ENCODE peak calls at places on chromosomes 11 and 22, in five cellular contexts. One of them, this sample, is unnamed.

GRCh38 chr11:134561348-134561720 is 149.3 kb upstream of the B3GAT1 start:
- DNase-seq in HFFc6: no peak
- DNase-seq in astrocyte of the cerebellum: no peak
- DNase-seq in nephron progenitor cell: no peak
- DNase-seq in uterus: no peak
- DNase-seq in this sample: peak

GRCh38 chr22:17407643-17408042 is 38.4 kb downstream of the CECR2 start:
- DNase-seq in astrocyte of the cerebellum: no peak
- DNase-seq in HFFc6: no peak
- DNase-seq in nephron progenitor cell: no peak
- DNase-seq in uterus: no peak
- DNase-seq in this sample: no peak

GRCh38 chr22:42805998-42806481 is 51.0 kb downstream of the ARFGAP3 start:
- DNase-seq in nephron progenitor cell: no peak
- DNase-seq in HFFc6: no peak
- DNase-seq in astrocyte of the cerebellum: no peak
- DNase-seq in uterus: no peak
- DNase-seq in this sample: no peak

GRCh38 chr11:46210133-46210636 is 67.3 kb upstream of the CREB3L1 start:
- DNase-seq in astrocyte of the cerebellum: no peak
- DNase-seq in HFFc6: peak
- DNase-seq in uterus: no peak
- DNase-seq in nephron progenitor cell: no peak
- DNase-seq in this sample: no peak

GRCh38 chr11:57288771-57289579 is 35.8 kb downstream of the TNKS1BP1 start:
- DNase-seq in nephron progenitor cell: peak
- DNase-seq in astrocyte of the cerebellum: peak
- DNase-seq in uterus: no peak
- DNase-seq in HFFc6: peak
- DNase-seq in this sample: peak

GRCh38 chr11:84289381-84289906 is 1003.3 kb upstream of the CCDC90B start:
- DNase-seq in nephron progenitor cell: no peak
- DNase-seq in astrocyte of the cerebellum: peak
- DNase-seq in uterus: no peak
- DNase-seq in HFFc6: no peak
- DNase-seq in this sample: no peak

GRCh38 chr11:65112551-65113360 is 1.1 kb downstream of the TM7SF2 start:
- DNase-seq in uterus: peak
- DNase-seq in astrocyte of the cerebellum: no peak
- DNase-seq in nephron progenitor cell: peak
- DNase-seq in HFFc6: no peak
- DNase-seq in this sample: peak

GRCh38 chr22:33492210-33492651 is 428.0 kb downstream of the LARGE1 start:
- DNase-seq in HFFc6: no peak
- DNase-seq in nephron progenitor cell: no peak
- DNase-seq in uterus: no peak
- DNase-seq in astrocyte of the cerebellum: no peak
- DNase-seq in this sample: no peak

GRCh38 chr11:95058622-95059021 is 8.1 kb upstream of the SRSF8 start:
- DNase-seq in HFFc6: peak
- DNase-seq in uterus: no peak
- DNase-seq in astrocyte of the cerebellum: no peak
- DNase-seq in nephron progenitor cell: no peak
- DNase-seq in this sample: no peak

GRCh38 chr11:45926536-45927331 is 4.3 kb downstream of the LARGE2 start:
- DNase-seq in uterus: peak
- DNase-seq in nephron progenitor cell: no peak
- DNase-seq in astrocyte of the cerebellum: no peak
- DNase-seq in HFFc6: no peak
- DNase-seq in this sample: no peak

GRCh38 chr11:130719516-130719915 is 196.8 kb downstream of the SNX19 start:
- DNase-seq in astrocyte of the cerebellum: peak
- DNase-seq in uterus: no peak
- DNase-seq in HFFc6: peak
- DNase-seq in nephron progenitor cell: no peak
- DNase-seq in this sample: no peak

GRCh38 chr11:35272391-35272821 is 133.4 kb downstream of the CD44 start:
- DNase-seq in astrocyte of the cerebellum: no peak
- DNase-seq in uterus: no peak
- DNase-seq in nephron progenitor cell: no peak
- DNase-seq in HFFc6: no peak
- DNase-seq in this sample: no peak

GRCh38 chr11:125373426-125374391 is 122.4 kb downstream of the FEZ1 start:
- DNase-seq in astrocyte of the cerebellum: peak
- DNase-seq in HFFc6: no peak
- DNase-seq in nephron progenitor cell: no peak
- DNase-seq in uterus: no peak
- DNase-seq in this sample: no peak

GRCh38 chr22:32000171-32000570 is 42.9 kb upstream of the SLC5A1 start:
- DNase-seq in HFFc6: no peak
- DNase-seq in astrocyte of the cerebellum: no peak
- DNase-seq in uterus: no peak
- DNase-seq in nephron progenitor cell: no peak
- DNase-seq in this sample: no peak

GRCh38 chr11:116478676-116479075 is 294.1 kb downstream of the BUD13 start:
- DNase-seq in HFFc6: no peak
- DNase-seq in uterus: no peak
- DNase-seq in astrocyte of the cerebellum: no peak
- DNase-seq in nephron progenitor cell: no peak
- DNase-seq in this sample: no peak

GRCh38 chr22:42820075-42820763 is 36.9 kb downstream of the ARFGAP3 start:
- DNase-seq in HFFc6: peak
- DNase-seq in uterus: no peak
- DNase-seq in nephron progenitor cell: no peak
- DNase-seq in astrocyte of the cerebellum: peak
- DNase-seq in this sample: no peak

GRCh38 chr22:40210814-40211213 is 33.1 kb downstream of the TNRC6B start:
- DNase-seq in nephron progenitor cell: no peak
- DNase-seq in astrocyte of the cerebellum: no peak
- DNase-seq in uterus: no peak
- DNase-seq in HFFc6: no peak
- DNase-seq in this sample: no peak

GRCh38 chr11:69444381-69445130 is 36.9 kb upstream of the LINC01488 start:
- DNase-seq in nephron progenitor cell: peak
- DNase-seq in astrocyte of the cerebellum: no peak
- DNase-seq in uterus: peak
- DNase-seq in HFFc6: peak
- DNase-seq in this sample: no peak

GRCh38 chr11:76719686-76720085 is 49.1 kb upstream of the LRRC32 start:
- DNase-seq in HFFc6: no peak
- DNase-seq in nephron progenitor cell: no peak
- DNase-seq in astrocyte of the cerebellum: no peak
- DNase-seq in uterus: no peak
- DNase-seq in this sample: no peak

GRCh38 chr22:45452565-45453449 is 39.3 kb downstream of the RIBC2 start:
- DNase-seq in uterus: no peak
- DNase-seq in astrocyte of the cerebellum: no peak
- DNase-seq in HFFc6: peak
- DNase-seq in nephron progenitor cell: no peak
- DNase-seq in this sample: no peak

GRCh38 chr11:78615724-78616123 is 41.1 kb upstream of the NARS2 start:
- DNase-seq in astrocyte of the cerebellum: no peak
- DNase-seq in uterus: no peak
- DNase-seq in nephron progenitor cell: no peak
- DNase-seq in HFFc6: no peak
- DNase-seq in this sample: no peak

GRCh38 chr11:1503708-1504104 is 17.1 kb upstream of the MOB2 start:
- DNase-seq in nephron progenitor cell: no peak
- DNase-seq in astrocyte of the cerebellum: no peak
- DNase-seq in HFFc6: no peak
- DNase-seq in uterus: no peak
- DNase-seq in this sample: no peak

GRCh38 chr22:45335021-45335818 is 25.5 kb downstream of the FAM118A start:
- DNase-seq in astrocyte of the cerebellum: no peak
- DNase-seq in uterus: no peak
- DNase-seq in nephron progenitor cell: peak
- DNase-seq in HFFc6: no peak
- DNase-seq in this sample: peak

GRCh38 chr11:109424893-109425292 is 2.9 kb downstream of the C11orf87 start:
- DNase-seq in astrocyte of the cerebellum: no peak
- DNase-seq in HFFc6: no peak
- DNase-seq in nephron progenitor cell: peak
- DNase-seq in uterus: no peak
- DNase-seq in this sample: no peak

GRCh38 chr11:109425554-109425953 is 3.6 kb downstream of the C11orf87 start:
- DNase-seq in uterus: no peak
- DNase-seq in astrocyte of the cerebellum: no peak
- DNase-seq in nephron progenitor cell: no peak
- DNase-seq in HFFc6: no peak
- DNase-seq in this sample: no peak

GRCh38 chr11:109423114-109423859 is 1.3 kb downstream of the C11orf87 start:
- DNase-seq in uterus: no peak
- DNase-seq in HFFc6: no peak
- DNase-seq in nephron progenitor cell: peak
- DNase-seq in astrocyte of the cerebellum: no peak
- DNase-seq in this sample: peak

GRCh38 chr11:109423860-109424190 is 1.8 kb downstream of the C11orf87 start:
- DNase-seq in HFFc6: no peak
- DNase-seq in astrocyte of the cerebellum: no peak
- DNase-seq in nephron progenitor cell: no peak
- DNase-seq in uterus: no peak
- DNase-seq in this sample: peak

GRCh38 chr11:109426442-109426841 is 4.5 kb downstream of the C11orf87 start:
- DNase-seq in HFFc6: no peak
- DNase-seq in uterus: no peak
- DNase-seq in astrocyte of the cerebellum: no peak
- DNase-seq in nephron progenitor cell: no peak
- DNase-seq in this sample: no peak
- TF ChIP-seq CTCF in HFFc6: peak
- TF ChIP-seq CTCF in uterus: no peak
- TF ChIP-seq CTCF in astrocyte of the cerebellum: peak
- TF ChIP-seq CTCF in nephron progenitor cell: peak
- TF ChIP-seq CTCF in this sample: peak

DNA sequence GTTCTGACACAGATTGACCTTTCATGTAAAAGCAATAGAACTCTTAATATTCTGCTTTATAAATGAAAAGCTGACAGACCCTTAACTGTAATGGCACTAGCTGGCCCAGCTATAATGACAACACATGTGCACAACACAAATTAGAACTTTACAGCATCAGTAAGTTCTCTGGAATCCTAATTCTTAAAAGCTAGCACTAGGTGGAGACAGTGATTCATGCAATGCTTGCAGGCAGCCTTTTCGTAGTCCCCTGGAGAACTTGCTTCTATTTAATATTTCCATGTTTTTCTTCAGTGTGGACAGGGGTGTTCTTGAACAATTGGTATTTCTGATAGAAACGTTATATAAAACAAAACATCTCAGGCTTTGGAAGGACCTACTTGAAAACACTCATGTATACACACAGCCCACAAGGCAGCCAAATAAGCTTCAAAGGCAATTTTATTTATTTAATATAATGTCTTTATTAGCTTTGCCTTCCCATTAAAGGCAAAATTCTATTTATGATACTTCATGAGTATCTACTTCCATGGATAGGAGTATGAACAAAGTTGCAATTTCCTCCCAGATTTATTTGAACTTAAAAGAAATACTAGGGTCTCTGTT is 374.3 kb upstream of the MPPED2 start:
- DNase-seq in astrocyte of the cerebellum: peak
- DNase-seq in uterus: no peak
- DNase-seq in nephron progenitor cell: peak
- DNase-seq in HFFc6: peak
- DNase-seq in this sample: no peak
- TF ChIP-seq CTCF in astrocyte of the cerebellum: peak
- TF ChIP-seq CTCF in uterus: no peak
- TF ChIP-seq CTCF in nephron progenitor cell: peak
- TF ChIP-seq CTCF in HFFc6: peak
- TF ChIP-seq CTCF in this sample: peak

DNA sequence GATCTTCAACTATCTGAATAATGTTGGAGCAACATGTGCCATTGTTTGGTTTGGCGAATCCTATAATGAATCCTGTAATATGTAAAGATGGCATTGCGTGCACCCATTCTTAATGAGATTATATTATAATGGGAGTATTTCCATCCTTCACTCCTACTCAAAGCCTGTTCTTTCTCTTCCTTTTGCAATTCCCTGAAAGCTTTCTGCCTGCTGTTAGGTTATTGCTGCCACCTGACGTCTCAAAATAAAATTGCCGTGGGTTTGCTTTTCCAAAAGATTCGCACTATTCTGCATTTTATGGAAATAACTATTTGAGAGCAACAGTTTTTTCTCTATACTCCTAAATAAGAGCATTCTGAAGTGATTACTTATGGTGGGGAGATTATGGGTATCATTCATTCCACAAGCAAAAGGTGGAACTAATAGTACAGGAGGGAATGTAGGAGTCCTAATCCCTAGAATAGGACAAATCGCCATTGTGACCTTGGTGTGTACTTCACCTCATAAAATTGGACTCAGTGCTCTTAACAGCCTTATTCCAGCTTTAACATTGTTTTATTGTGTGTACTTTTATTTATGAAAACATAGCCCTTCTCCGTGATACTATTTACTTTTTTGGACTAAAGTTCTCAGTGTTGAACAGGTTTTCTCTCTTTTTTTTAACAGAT is 69.6 kb upstream of the ALKBH3 start:
- DNase-seq in uterus: no peak
- DNase-seq in astrocyte of the cerebellum: no peak
- DNase-seq in HFFc6: no peak
- DNase-seq in nephron progenitor cell: no peak
- DNase-seq in this sample: no peak
- TF ChIP-seq CTCF in uterus: peak
- TF ChIP-seq CTCF in astrocyte of the cerebellum: peak
- TF ChIP-seq CTCF in HFFc6: no peak
- TF ChIP-seq CTCF in nephron progenitor cell: no peak
- TF ChIP-seq CTCF in this sample: no peak

GRCh38 chr11:107682182-107682971 is 29.5 kb downstream of the SLN start:
- DNase-seq in astrocyte of the cerebellum: no peak
- DNase-seq in nephron progenitor cell: no peak
- DNase-seq in uterus: no peak
- DNase-seq in HFFc6: no peak
- DNase-seq in this sample: no peak

GRCh38 chr11:107683070-107683469 is 28.8 kb downstream of the SLN start:
- DNase-seq in HFFc6: no peak
- DNase-seq in nephron progenitor cell: no peak
- DNase-seq in uterus: no peak
- DNase-seq in astrocyte of the cerebellum: no peak
- DNase-seq in this sample: no peak

GRCh38 chr11:107688322-107688918 is 23.4 kb downstream of the SLN start:
- DNase-seq in HFFc6: no peak
- DNase-seq in astrocyte of the cerebellum: no peak
- DNase-seq in uterus: no peak
- DNase-seq in nephron progenitor cell: no peak
- DNase-seq in this sample: no peak

GRCh38 chr11:107679255-107680024 is 32.4 kb downstream of the SLN start:
- DNase-seq in nephron progenitor cell: no peak
- DNase-seq in astrocyte of the cerebellum: no peak
- DNase-seq in HFFc6: no peak
- DNase-seq in uterus: no peak
- DNase-seq in this sample: no peak

DNA sequence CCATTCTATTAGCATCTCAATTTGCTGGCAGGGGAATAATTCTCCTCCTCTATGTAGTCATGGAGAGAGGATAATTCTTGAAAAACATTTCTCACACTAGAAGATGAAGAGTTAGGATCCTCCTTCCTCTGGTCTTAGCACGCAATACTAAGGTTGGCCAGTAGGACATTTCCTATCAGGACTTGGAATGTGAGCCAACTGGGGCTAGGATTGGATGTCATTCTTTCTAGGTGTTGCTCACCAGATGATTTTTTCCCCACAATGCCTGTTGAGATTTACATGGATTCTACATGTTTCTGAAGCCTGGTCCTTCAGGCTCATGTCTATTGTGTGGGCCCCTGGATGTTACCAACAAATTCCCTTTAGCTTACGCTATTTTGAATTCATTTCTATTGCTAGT is 28.0 kb downstream of the SLN start:
- DNase-seq in uterus: no peak
- DNase-seq in HFFc6: no peak
- DNase-seq in astrocyte of the cerebellum: no peak
- DNase-seq in nephron progenitor cell: no peak
- DNase-seq in this sample: no peak
- TF ChIP-seq CTCF in uterus: no peak
- TF ChIP-seq CTCF in HFFc6: peak
- TF ChIP-seq CTCF in astrocyte of the cerebellum: peak
- TF ChIP-seq CTCF in nephron progenitor cell: peak
- TF ChIP-seq CTCF in this sample: peak

This sample was measured in glutamatergic neuron.